ENCODE peak calls at places on chromosome 2, in six cellular contexts. L is KG1, U is ureter, R is thyroid gland, A is NCI-H774, H is Kasumi-1. N is an unnamed sample.

GRCh38 chr2:177682006-177682405 is 289.4 kb downstream of the AGPS start:
- DNase-seq in L (no peak), U (no peak), R (no peak), A (no peak), H (no peak), N (no peak)

GRCh38 chr2:48346124-48346536 is 183.8 kb upstream of the STON1 start:
- DNase-seq in L (no peak), U (peak; percentile 49), R (no peak), A (no peak), H (no peak), N (no peak)

GRCh38 chr2:198008230-198008629 is 203.8 kb downstream of the PLCL1 start:
- DNase-seq in L (no peak), U (no peak), R (no peak), A (no peak), H (no peak), N (no peak)

GRCh38 chr2:69483696-69484095 is 46.5 kb upstream of the NFU1 start:
- DNase-seq in L (no peak), U (no peak), R (no peak), A (peak; percentile 92), H (no peak), N (no peak)

GRCh38 chr2:111122631-111123421 is 2.1 kb downstream of the BCL2L11 start:
- DNase-seq in L (no peak), U (peak; percentile 77), R (peak; percentile 82), A (peak; percentile 72), H (peak; percentile 52), N (peak; percentile 88)

GRCh38 chr2:132416080-132416911 is at the start of gene GPR39:
- DNase-seq in L (no peak), U (peak; percentile 91), R (peak; percentile 90), A (peak; percentile 89), H (no peak), N (peak; percentile 94)

GRCh38 chr2:9830685-9831410 is 12.4 kb upstream of the TAF1B start:
- DNase-seq in L (no peak), U (no peak), R (peak; percentile 57), A (no peak), H (no peak), N (no peak)

GRCh38 chr2:232533944-232534710 is 5.4 kb upstream of the CHRNG start:
- DNase-seq in L (no peak), U (no peak), R (no peak), A (no peak), H (no peak), N (no peak)

GRCh38 chr2:48471048-48471474 is 58.9 kb upstream of the STON1 start:
- DNase-seq in L (no peak), U (no peak), R (no peak), A (no peak), H (peak; percentile 34), N (no peak)

N was measured in osteocyte.